ENCODE peak calls at places on chromosomes 5 and 9, in ten cellular contexts. Q is stomach, C is spleen, V is transverse colon, I is HepG2, G is HCT116, Z is suprapubic skin, A is GM12878, D is breast epithelium, O is prostate gland. B is an unnamed sample.

GRCh38 chr9:115437418-115437817 is 319.5 kb upstream of the TNC start:
- DNase-seq in V (no peak), I (no peak), Q (no peak), Z (no peak), D (no peak), C (no peak), G (no peak), O (no peak), A (no peak), B (no peak)

GRCh38 chr9:129607026-129607397 is 13.9 kb downstream of the C9orf50 start:
- DNase-seq in O (no peak), V (no peak), G (no peak), D (no peak), Q (no peak), I (no peak), C (no peak), A (no peak), Z (no peak), B (no peak)

GRCh38 chr5:55306641-55307382 is 682 bp downstream of the DHX29 start:
- DNase-seq in A (no peak), D (no peak), C (no peak), V (no peak), Z (no peak), G (no peak), I (peak; percentile 27), Q (no peak), O (no peak), B (no peak)

GRCh38 chr5:175710361-175710760 is 52.5 kb downstream of the HRH2 start:
- DNase-seq in O (no peak), V (no peak), A (no peak), I (no peak), D (peak; percentile 14), G (no peak), Q (peak; percentile 24), C (peak; percentile 57), Z (peak; percentile 63), B (no peak)

GRCh38 chr5:87243161-87243877 is 24.4 kb upstream of the RASA1 start:
- DNase-seq in C (no peak), O (no peak), V (no peak), G (no peak), I (peak; percentile 6), D (no peak), Q (no peak), A (no peak), Z (no peak), B (no peak)

GRCh38 chr9:127093319-127094020 is 29.0 kb downstream of the ANGPTL2 start:
- DNase-seq in A (no peak), G (no peak), Q (no peak), V (no peak), O (no peak), Z (peak; percentile 68), D (no peak), I (no peak), C (no peak), B (no peak)

GRCh38 chr9:92746567-92747458 is 17.8 kb downstream of the BICD2 start:
- DNase-seq in A (no peak), C (peak; percentile 51), Q (no peak), D (no peak), I (peak; percentile 56), V (no peak), G (no peak), Z (peak; percentile 63), O (no peak), B (no peak)

GRCh38 chr5:151239237-151239861 is 13.6 kb upstream of the GM2A start:
- DNase-seq in Z (peak; percentile 87), V (peak; percentile 83), D (peak; percentile 73), O (no peak), Q (peak; percentile 80), I (peak; percentile 63), C (peak; percentile 93), G (peak; percentile 34), A (no peak), B (no peak)

GRCh38 chr5:79858097-79858723 is 132.9 kb downstream of the MTX3 start:
- DNase-seq in Z (no peak), C (peak; percentile 84), V (peak; percentile 77), O (peak; percentile 54), I (peak; percentile 43), Q (peak; percentile 81), D (peak; percentile 82), G (peak; percentile 49), A (peak; percentile 23), B (peak; percentile 84)

GRCh38 chr5:74895906-74896305 is 29.7 kb upstream of the FAM169A start:
- DNase-seq in A (no peak), O (peak; percentile 68), I (no peak), D (no peak), C (no peak), V (peak; percentile 55), G (no peak), Q (peak; percentile 75), Z (no peak), B (no peak)

GRCh38 chr9:115034801-115035200 is 83.2 kb downstream of the TNC start:
- DNase-seq in Q (no peak), A (no peak), V (no peak), G (no peak), C (no peak), O (no peak), I (no peak), D (no peak), Z (no peak), B (no peak)

GRCh38 chr5:17839848-17840247 is 205.6 kb downstream of the TAF11L14 start:
- DNase-seq in Z (no peak), Q (no peak), O (no peak), G (no peak), V (no peak), D (no peak), A (no peak), C (no peak), I (no peak), B (no peak)

DNA sequence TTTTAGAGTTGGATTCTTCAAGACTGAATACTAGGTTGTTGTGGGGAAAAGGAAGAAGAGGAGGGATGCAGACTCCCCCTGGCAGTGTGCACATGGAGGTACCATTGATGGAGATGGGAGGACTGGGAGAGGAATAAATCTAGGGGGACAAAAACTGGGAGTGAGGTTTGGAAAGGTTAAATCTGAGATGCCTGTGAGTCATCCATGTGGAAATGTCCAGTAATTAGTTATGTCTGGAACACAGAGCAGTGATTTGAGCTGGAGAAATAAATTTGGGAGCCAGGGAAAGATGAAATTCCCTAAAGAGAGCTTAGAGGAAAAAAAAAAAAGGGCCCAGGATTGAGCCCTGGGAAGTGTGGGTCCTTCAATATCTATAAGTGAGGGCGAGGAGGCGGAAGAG is 8.0 kb upstream of the CCIN start:
- DNase-seq in V (no peak), Z (no peak), G (no peak), Q (no peak), D (no peak), C (peak; percentile 2), O (no peak), A (no peak), I (no peak), B (no peak)
- TF ChIP-seq POLR2AphosphoS5 in V (no peak), Z (no peak), G (no peak), Q (no peak), D (no peak), C (no peak), O (no peak), A (no peak), I (no peak), B (no peak)

GRCh38 chr5:143105216-143105905 is 298.1 kb downstream of the NR3C1 start:
- DNase-seq in Q (no peak), G (no peak), O (no peak), C (no peak), Z (no peak), D (no peak), I (no peak), A (no peak), V (no peak), B (no peak)
- H3K27ac ChIP-seq in Q (no peak overlapping the region), G (no peak overlapping the region), O (no peak overlapping the region), C (no peak overlapping the region), Z (no peak overlapping the region), D (no peak overlapping the region), I (no peak overlapping the region), A (no peak overlapping the region), V (no peak overlapping the region), B (no peak overlapping the region)

GRCh38 chr9:128108784-128109709 is 18.5 kb downstream of the PTGES2 start:
- DNase-seq in O (no peak), A (no peak), I (no peak), Z (no peak), G (no peak), D (no peak), Q (no peak), C (no peak), V (peak; percentile 52), B (no peak)

GRCh38 chr9:128107260-128107970 is 20.1 kb downstream of the PTGES2 start:
- DNase-seq in O (no peak), Q (no peak), C (peak; percentile 51), V (no peak), Z (no peak), I (no peak), D (no peak), G (no peak), A (no peak), B (no peak)

GRCh38 chr9:128106940-128107259 is 20.6 kb downstream of the PTGES2 start:
- DNase-seq in V (no peak), O (no peak), Z (no peak), I (no peak), D (no peak), Q (no peak), C (peak; percentile 68), A (no peak), G (no peak), B (no peak)

GRCh38 chr9:128106181-128106939 is 21.2 kb downstream of the PTGES2 start:
- DNase-seq in V (no peak), O (no peak), I (no peak), D (no peak), Z (no peak), A (no peak), G (no peak), Q (no peak), C (peak; percentile 67), B (no peak)

DNA sequence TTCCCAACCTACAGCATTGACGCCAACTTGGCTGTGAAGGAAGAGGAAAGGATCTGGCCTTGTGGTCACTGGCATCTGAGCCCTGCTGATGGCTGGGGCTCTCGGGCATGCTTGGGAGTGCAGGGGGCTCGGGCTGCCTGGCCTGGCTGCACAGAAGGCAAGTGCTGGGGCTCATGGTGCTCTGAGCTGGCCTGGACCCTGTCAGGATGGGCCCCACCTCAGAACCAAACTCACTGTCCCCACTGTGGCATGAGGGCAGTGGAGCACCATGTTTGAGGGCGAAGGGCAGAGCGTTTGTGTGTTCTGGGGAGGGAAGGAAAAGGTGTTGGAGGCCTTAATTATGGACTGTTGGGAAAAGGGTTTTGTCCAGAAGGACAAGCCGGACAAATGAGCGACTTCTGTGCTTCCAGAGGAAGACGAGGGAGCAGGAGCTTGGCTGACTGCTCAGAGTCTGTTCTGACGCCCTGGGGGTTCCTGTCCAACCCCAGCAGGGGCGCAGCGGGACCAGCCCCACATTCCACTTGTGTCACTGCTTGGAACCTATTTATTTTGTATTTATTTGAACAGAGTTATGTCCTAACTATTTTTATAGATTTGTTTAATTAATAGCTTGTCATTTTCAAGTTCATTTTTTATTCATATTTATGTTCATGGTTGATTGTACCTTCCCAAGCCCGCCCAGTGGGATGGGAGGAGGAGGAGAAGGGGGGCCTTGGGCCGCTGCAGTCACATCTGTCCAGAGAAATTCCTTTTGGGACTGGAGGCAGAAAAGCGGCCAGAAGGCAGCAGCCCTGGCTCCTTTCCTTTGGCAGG is 19.4 kb downstream of the PTGES2 start:
- DNase-seq in G (no peak), C (peak; percentile 57), Q (no peak), O (no peak), A (no peak), V (no peak), D (no peak), I (no peak), Z (no peak), B (no peak)
- TF ChIP-seq POLR2A in G (no peak), C (no peak), Q (no peak), O (no peak), A (peak; percentile 48), V (no peak), D (no peak), I (no peak), Z (no peak), B (no peak)

GRCh38 chr9:89426389-89426961 is 71.4 kb downstream of the SEMA4D start:
- DNase-seq in C (peak; percentile 55), A (peak; percentile 96), G (no peak), V (peak; percentile 62), D (no peak), O (no peak), Z (no peak), Q (no peak), I (no peak), B (no peak)
- TF ChIP-seq POLR2AphosphoS5 in C (peak; percentile 67), A (peak; percentile 79), G (no peak), V (no peak), D (no peak), O (no peak), Z (no peak), Q (no peak), I (no peak), B (no peak)

B was measured in vagina.